ENCODE peak calls at places on chromosome 15, in four cellular contexts. N, J, C and Z are unnamed samples.

GRCh38 chr15:70362911-70363310 is 265.2 kb upstream of the TLE3 start:
- DNase-seq in N (peak), J (peak), C (peak), Z (peak)

GRCh38 chr15:71069693-71070092 is 45.6 kb upstream of the THSD4 start:
- DNase-seq in N (no peak), J (no peak), C (no peak), Z (no peak)

GRCh38 chr15:45136378-45136764 is 6.6 kb downstream of the DUOX1 start:
- DNase-seq in N (no peak), J (no peak), C (peak), Z (peak)

GRCh38 chr15:31458591-31458990 is 132.0 kb downstream of the KLF13 start:
- DNase-seq in N (no peak), J (no peak), C (no peak), Z (no peak)

GRCh38 chr15:77186518-77187095 is 115.7 kb upstream of the TSPAN3 start:
- DNase-seq in N (peak), J (no peak), C (peak), Z (peak)

GRCh38 chr15:56208641-56209155 is 35.0 kb downstream of the RFX7 start:
- DNase-seq in N (peak), J (no peak), C (no peak), Z (no peak)

GRCh38 chr15:59662260-59662659 is 4.9 kb upstream of the GTF2A2 start:
- DNase-seq in N (peak), J (no peak), C (no peak), Z (no peak)

GRCh38 chr15:74158855-74159650 is 14.5 kb upstream of the ISLR start:
- DNase-seq in N (no peak), J (no peak), C (no peak), Z (no peak)

GRCh38 chr15:98800437-98801233 is 152.3 kb downstream of the IGF1R start:
- DNase-seq in N (peak), J (peak), C (peak), Z (peak)

GRCh38 chr15:73599934-73600333 is 33.3 kb downstream of the NPTN start:
- DNase-seq in N (no peak), J (no peak), C (no peak), Z (no peak)

GRCh38 chr15:67785431-67785830 is 39.9 kb upstream of the SKOR1 start:
- DNase-seq in N (no peak), J (no peak), C (no peak), Z (no peak)

GRCh38 chr15:65909831-65910230 is 40.5 kb downstream of the RAB11A start:
- DNase-seq in N (no peak), J (no peak), C (peak), Z (no peak)

GRCh38 chr15:60326824-60327654 is 70.7 kb downstream of the ANXA2 start:
- DNase-seq in N (peak), J (no peak), C (peak), Z (peak)

GRCh38 chr15:69508659-69509058 is 56.0 kb downstream of the RPLP1 start:
- DNase-seq in N (no peak), J (no peak), C (no peak), Z (no peak)

GRCh38 chr15:51051776-51052175 is 42.9 kb downstream of the TNFAIP8L3 start:
- DNase-seq in N (no peak), J (peak), C (no peak), Z (no peak)

GRCh38 chr15:79184465-79184892 is 93.9 kb upstream of the RASGRF1 start:
- DNase-seq in N (peak), J (peak), C (peak), Z (peak)

GRCh38 chr15:40285151-40285898 is 2.5 kb upstream of the ANKRD63 start:
- DNase-seq in N (peak), J (no peak), C (peak), Z (no peak)

GRCh38 chr15:32656091-32656860 is 14.8 kb downstream of the SCG5 start:
- DNase-seq in N (no peak), J (no peak), C (no peak), Z (no peak)

GRCh38 chr15:68231102-68231818 is 1.7 kb upstream of the CLN6 start:
- DNase-seq in N (no peak), J (no peak), C (no peak), Z (peak)

GRCh38 chr15:29700296-29700695 is 122.0 kb downstream of the TJP1 start:
- DNase-seq in N (no peak), J (no peak), C (no peak), Z (no peak)

GRCh38 chr15:63605036-63605435 is 7.8 kb downstream of the FBXL22 start:
- DNase-seq in N (no peak), J (no peak), C (no peak), Z (no peak)

GRCh38 chr15:46709461-46709860 is 1007.8 kb upstream of the SEMA6D start:
- DNase-seq in N (no peak), J (no peak), C (no peak), Z (no peak)

GRCh38 chr15:69415381-69415780 is 1.2 kb downstream of the KIF23 start:
- DNase-seq in N (no peak), J (no peak), C (no peak), Z (no peak)

GRCh38 chr15:81296673-81297072 is 27.3 kb downstream of the STARD5 start:
- DNase-seq in N (peak), J (peak), C (peak), Z (no peak)

GRCh38 chr15:85555875-85556617 is 175.6 kb downstream of the AKAP13 start:
- DNase-seq in N (no peak), J (no peak), C (no peak), Z (no peak)

GRCh38 chr15:43975326-43975725 is 148.5 kb downstream of the WDR76 start:
- DNase-seq in N (no peak), J (no peak), C (no peak), Z (no peak)